ENCODE peak calls at places on chromosomes 2 and 18, in seven cellular contexts. T, Q, L, E, R, F and N are unnamed samples.

GRCh38 chr18:22542400-22542835 is 124.7 kb upstream of the CTAGE1 start:
- DNase-seq in Q (no peak), F (no peak), E (no peak), R (no peak), T (no peak), L (peak), N (no peak)

GRCh38 chr18:5512191-5512590 is 31.6 kb downstream of the EPB41L3 start:
- DNase-seq in Q (no peak), T (no peak), R (no peak), L (no peak), E (no peak), F (no peak), N (no peak)

GRCh38 chr2:72090781-72091482 is 56.7 kb downstream of the CYP26B1 start:
- DNase-seq in F (no peak), L (no peak), T (no peak), Q (no peak), E (peak), R (no peak), N (no peak)

GRCh38 chr2:157897106-157897971 is 21.2 kb upstream of the ACVR1 start:
- DNase-seq in Q (no peak), F (no peak), L (no peak), E (no peak), R (no peak), T (no peak), N (no peak)

GRCh38 chr18:9209230-9209629 is 72.6 kb downstream of the ANKRD12 start:
- DNase-seq in Q (no peak), R (no peak), T (no peak), L (peak), F (no peak), E (no peak), N (peak)

GRCh38 chr2:82256983-82257382 is 1952.4 kb upstream of the LRRTM1 start:
- DNase-seq in Q (no peak), T (no peak), E (no peak), L (no peak), F (no peak), R (no peak), N (no peak)

GRCh38 chr2:132936261-132936660 is 266.3 kb upstream of the LYPD1 start:
- DNase-seq in R (no peak), F (no peak), L (peak), E (no peak), Q (no peak), T (no peak), N (peak)

GRCh38 chr2:26682155-26682554 is 10.4 kb upstream of the KCNK3 start:
- DNase-seq in F (peak), Q (no peak), R (no peak), T (no peak), E (no peak), L (peak), N (no peak)

GRCh38 chr2:105373895-105374401 is 24.9 kb downstream of the FHL2 start:
- DNase-seq in T (no peak), L (no peak), F (no peak), E (no peak), R (no peak), Q (no peak), N (no peak)

GRCh38 chr18:48589797-48590519 is 51.1 kb downstream of the CTIF start:
- DNase-seq in E (no peak), R (no peak), L (peak), F (peak), Q (no peak), T (no peak), N (no peak)

GRCh38 chr2:241224068-241224850 is 35.8 kb downstream of the ANO7 start:
- DNase-seq in L (peak), R (no peak), T (no peak), E (no peak), F (peak), Q (no peak), N (no peak)

GRCh38 chr2:215171151-215171550 is 32.7 kb upstream of the ABCA12 start:
- DNase-seq in E (no peak), L (peak), T (no peak), R (no peak), F (no peak), Q (no peak), N (peak)

GRCh38 chr18:35827275-35827929 is 145.1 kb upstream of the RMP24 start:
- DNase-seq in Q (peak), L (no peak), R (no peak), E (no peak), F (no peak), T (no peak), N (no peak)